ENCODE peak calls at places on chromosomes 13 and 19, in five cellular contexts. C is posterior cingulate gyrus; D is memory B cell; U is A549; E is activated naive CD8-positive, alpha-beta T cell treated with anti-CD3 and anti-CD28 coated beads, Interleukin-2, amount 50 U/mL, for 24 hours. J is an unnamed sample.

GRCh38 chr13:109610517-109610916 is 175.9 kb downstream of the IRS2 start:
- DNase-seq in C (peak), D (no peak), U (peak), E (peak), J (no peak)

GRCh38 chr19:7988307-7988706 is 17.1 kb downstream of the ELAVL1 start:
- DNase-seq in C (no peak), U (no peak), D (no peak), E (no peak), J (no peak)

GRCh38 chr13:95704510-95704909 is 27.6 kb downstream of the DNAJC3 start:
- DNase-seq in C (no peak), E (no peak), U (peak), D (no peak), J (no peak)

GRCh38 chr13:36207672-36208071 is 6.7 kb downstream of the SOHLH2 start:
- DNase-seq in C (no peak), E (no peak), U (no peak), D (no peak), J (no peak)

GRCh38 chr19:3479819-3480215 is 508 bp downstream of the SMIM24 start:
- DNase-seq in E (peak), U (peak), D (peak), C (no peak), J (no peak)

GRCh38 chr13:52969373-52969772 is 59.2 kb upstream of the OLFM4 start:
- DNase-seq in E (no peak), D (no peak), U (no peak), C (no peak), J (no peak)

GRCh38 chr13:66492479-66492878 is 737.7 kb downstream of the PCDH9 start:
- DNase-seq in D (no peak), C (no peak), E (no peak), U (peak), J (no peak)

GRCh38 chr19:2053601-2054389 is 2.8 kb upstream of the MKNK2 start:
- DNase-seq in E (no peak), U (no peak), D (no peak), C (no peak), J (no peak)

GRCh38 chr19:15702590-15702930 is 25.3 kb upstream of the OR10H2 start:
- DNase-seq in C (peak), D (no peak), U (peak), E (peak), J (no peak)

GRCh38 chr13:50255639-50256038 is 240.4 kb downstream of the KCNRG start:
- DNase-seq in E (no peak), U (no peak), D (no peak), C (no peak), J (no peak)

GRCh38 chr13:113786262-113786841 is 27.3 kb downstream of the TMEM255B start:
- DNase-seq in D (no peak), U (no peak), E (no peak), C (no peak), J (no peak)

GRCh38 chr13:38803566-38803965 is 116.7 kb downstream of the FREM2 start:
- DNase-seq in E (no peak), U (no peak), D (no peak), C (no peak), J (no peak)

GRCh38 chr13:51887441-51887840 is 25.7 kb downstream of the CCDC70 start:
- DNase-seq in U (no peak), E (no peak), C (no peak), D (no peak), J (no peak)

GRCh38 chr19:7921302-7921954 is 1.3 kb downstream of the SNAPC2 start:
- DNase-seq in U (no peak), D (no peak), C (no peak), E (no peak), J (no peak)

GRCh38 chr19:41299755-41300089 is 10.2 kb upstream of the CCDC97 start:
- DNase-seq in U (no peak), D (no peak), C (no peak), E (no peak), J (no peak)

GRCh38 chr13:36696410-36696809 is 22.6 kb downstream of the SERTM1 start:
- DNase-seq in C (no peak), E (no peak), U (no peak), D (no peak), J (no peak)

GRCh38 chr19:35460608-35461007 is 12.6 kb downstream of the FFAR2 start:
- DNase-seq in D (no peak), E (no peak), U (no peak), C (no peak), J (no peak)

GRCh38 chr19:45469835-45470146 is 2.0 kb downstream of the FOSB start:
- DNase-seq in E (no peak), C (no peak), D (no peak), U (no peak), J (no peak)

GRCh38 chr19:58182577-58182988 is 278 bp upstream of the ZNF274 start:
- DNase-seq in D (no peak), E (peak), U (no peak), C (no peak), J (peak)

J was measured in hippocampal formation.